ENCODE peak calls at places on chromosome 2, in seven cellular contexts. F is right lobe of liver, L is WTC11, J is neural progenitor cell, W is fibroblast of lung, R is progenitor cell of endocrine pancreas, U is Caco-2. G is an unnamed sample.

GRCh38 chr2:106944220-106944619 is 58.3 kb upstream of the ST6GAL2 start:
- DNase-seq in F (no peak), W (peak; percentile 52), U (no peak), R (no peak), J (no peak), L (no peak), G (no peak)

GRCh38 chr2:74440005-74440377 is 1.7 kb downstream of the RTKN start:
- DNase-seq in F (peak; percentile 71), U (no peak), L (no peak), R (no peak), W (peak; percentile 61), J (peak; percentile 69), G (no peak)

GRCh38 chr2:16250056-16250425 is 309.7 kb downstream of the MYCN start:
- DNase-seq in F (no peak), L (no peak), U (no peak), R (no peak), J (no peak), W (no peak), G (no peak)

GRCh38 chr2:133526468-133526769 is 41.8 kb downstream of the NCKAP5 start:
- DNase-seq in F (no peak), R (no peak), L (no peak), U (no peak), J (no peak), W (peak; percentile 31), G (no peak)

GRCh38 chr2:233331536-233331935 is 22.8 kb upstream of the DGKD start:
- DNase-seq in L (no peak), J (no peak), W (no peak), U (no peak), R (no peak), F (peak; percentile 66), G (no peak)

GRCh38 chr2:112690853-112691390 is 29.9 kb upstream of the NT5DC4 start:
- DNase-seq in F (peak; percentile 80), L (peak; percentile 60), W (peak; percentile 48), U (peak; percentile 73), R (peak; percentile 27), J (peak; percentile 46), G (no peak)

GRCh38 chr2:235106874-235107639 is 155.2 kb downstream of the SH3BP4 start:
- DNase-seq in W (peak; percentile 83), U (peak; percentile 67), F (peak; percentile 75), J (peak; percentile 84), R (peak; percentile 46), L (peak; percentile 69), G (no peak)

GRCh38 chr2:226756131-226756530 is 43.5 kb downstream of the IRS1 start:
- DNase-seq in L (no peak), R (no peak), U (no peak), F (no peak), W (peak; percentile 59), J (no peak), G (no peak)

GRCh38 chr2:179692610-179693009 is 168.8 kb downstream of the ZNF385B start:
- DNase-seq in J (no peak), F (no peak), R (no peak), U (no peak), L (no peak), W (no peak), G (no peak)

GRCh38 chr2:217118559-217118958 is 258.7 kb upstream of the TNP1 start:
- DNase-seq in W (no peak), J (no peak), U (no peak), L (no peak), F (no peak), R (no peak), G (no peak)

GRCh38 chr2:192288290-192288689 is 93.6 kb upstream of the TMEFF2 start:
- DNase-seq in F (no peak), J (no peak), R (no peak), L (no peak), W (no peak), U (no peak), G (no peak)

GRCh38 chr2:241163601-241164118 is 13.4 kb downstream of the PPP1R7 start:
- DNase-seq in U (no peak), L (no peak), F (no peak), J (no peak), W (no peak), R (no peak), G (no peak)

GRCh38 chr2:151297882-151298281 is 8.4 kb upstream of the NMI start:
- DNase-seq in J (no peak), W (no peak), U (no peak), L (no peak), R (no peak), F (no peak), G (no peak)

GRCh38 chr2:43343573-43344304 is 117.3 kb upstream of the ZFP36L2 start:
- DNase-seq in L (no peak), U (no peak), J (no peak), R (no peak), F (peak; percentile 77), W (peak; percentile 93), G (peak; percentile 55)

GRCh38 chr2:225948903-225949302 is 549.4 kb downstream of the NYAP2 start:
- DNase-seq in U (no peak), R (no peak), J (peak; percentile 27), F (no peak), L (peak; percentile 45), W (no peak), G (no peak)

GRCh38 chr2:159188449-159188848 is 98.1 kb downstream of the WDSUB1 start:
- DNase-seq in L (no peak), J (no peak), F (no peak), U (no peak), R (no peak), W (no peak), G (no peak)

GRCh38 chr2:26786207-26787023 is 559 bp downstream of the CENPA start:
- DNase-seq in F (no peak), W (peak; percentile 17), R (no peak), J (no peak), L (peak; percentile 33), U (peak; percentile 19), G (no peak)

GRCh38 chr2:190999949-191000665 is 13.9 kb downstream of the STAT1 start:
- DNase-seq in U (no peak), R (no peak), F (no peak), W (no peak), J (no peak), L (no peak), G (no peak)

GRCh38 chr2:141555876-141556470 is 574.8 kb downstream of the LRP1B start:
- DNase-seq in U (no peak), R (no peak), J (no peak), L (no peak), F (no peak), W (no peak), G (no peak)

GRCh38 chr2:235951980-235952379 is 216.2 kb downstream of the GBX2 start:
- DNase-seq in R (no peak), F (no peak), U (no peak), J (no peak), W (no peak), L (no peak), G (no peak)

GRCh38 chr2:235498556-235499305 is 4.9 kb downstream of the AGAP1 start:
- DNase-seq in W (no peak), R (no peak), U (no peak), F (no peak), L (peak; percentile 50), J (peak; percentile 42), G (no peak)

GRCh38 chr2:42101641-42102605 is 54.1 kb downstream of the PKDCC start:
- DNase-seq in R (no peak), W (peak; percentile 80), F (peak; percentile 80), L (peak; percentile 54), J (peak; percentile 52), U (peak; percentile 72), G (no peak)
- TF ChIP-seq CTCF in R (no peak), W (no peak), F (no peak), L (no peak), J (no peak), U (no peak), G (no peak)

GRCh38 chr2:73033766-73034381 is 37.6 kb downstream of the SFXN5 start:
- DNase-seq in J (no peak), R (no peak), U (no peak), L (no peak), W (no peak), F (peak; percentile 95), G (no peak)

GRCh38 chr2:73034661-73035374 is 36.7 kb downstream of the SFXN5 start:
- DNase-seq in W (no peak), J (no peak), F (peak; percentile 52), L (no peak), R (no peak), U (no peak), G (no peak)

GRCh38 chr2:73037947-73038585 is 33.4 kb downstream of the SFXN5 start:
- DNase-seq in L (no peak), R (no peak), W (no peak), J (no peak), U (no peak), F (no peak), G (no peak)

GRCh38 chr2:73036779-73037165 is 34.7 kb downstream of the SFXN5 start:
- DNase-seq in J (no peak), U (no peak), W (no peak), F (peak; percentile 42), R (no peak), L (no peak), G (no peak)

GRCh38 chr2:73035899-73036778 is 35.4 kb downstream of the SFXN5 start:
- DNase-seq in F (peak; percentile 80), J (peak; percentile 51), R (no peak), L (peak; percentile 53), U (peak; percentile 47), W (no peak), G (no peak)
- TF ChIP-seq CTCF in F (peak; percentile 5), J (peak; percentile 44), R (no peak), L (no peak), U (no peak), W (no peak), G (no peak)

DNA sequence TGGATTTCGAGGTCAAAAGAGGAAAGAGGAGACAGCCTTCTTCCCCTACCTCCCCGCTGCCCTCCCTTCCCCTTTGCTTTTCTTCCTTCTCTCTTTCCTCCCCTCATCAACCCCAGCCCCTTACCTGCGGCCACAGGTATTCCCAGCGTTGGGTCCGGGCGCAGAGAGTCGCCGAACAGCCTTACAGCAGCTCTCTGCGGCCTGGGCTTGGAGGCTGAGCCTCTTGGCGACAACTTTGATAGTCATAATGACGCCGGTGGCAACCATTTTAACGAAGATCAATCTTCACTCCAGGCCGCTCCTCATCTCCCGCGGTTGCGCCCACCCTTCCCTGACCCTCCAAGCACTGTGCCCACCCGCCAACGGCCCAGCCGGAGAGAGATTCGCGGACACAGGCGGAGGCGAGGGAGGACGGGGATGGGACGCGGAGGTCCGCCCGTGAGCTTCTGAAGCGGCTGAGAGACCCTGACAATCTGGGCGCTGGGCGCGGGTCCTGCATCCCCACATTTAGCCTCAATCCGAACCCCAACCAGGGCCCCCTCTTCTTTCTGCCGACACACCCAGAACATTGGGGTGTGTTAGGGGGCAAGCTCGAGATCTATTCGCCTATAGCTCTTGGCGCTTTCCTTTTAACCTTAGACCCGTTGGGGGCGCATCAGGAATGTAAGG is 1.5 kb upstream of the EVX2 start:
- DNase-seq in U (no peak), J (no peak), F (no peak), R (no peak), L (peak; percentile 57), W (no peak), G (no peak)
- TF ChIP-seq CTCF in U (no peak), J (no peak), F (no peak), R (no peak), L (no peak), W (no peak), G (no peak)

DNA sequence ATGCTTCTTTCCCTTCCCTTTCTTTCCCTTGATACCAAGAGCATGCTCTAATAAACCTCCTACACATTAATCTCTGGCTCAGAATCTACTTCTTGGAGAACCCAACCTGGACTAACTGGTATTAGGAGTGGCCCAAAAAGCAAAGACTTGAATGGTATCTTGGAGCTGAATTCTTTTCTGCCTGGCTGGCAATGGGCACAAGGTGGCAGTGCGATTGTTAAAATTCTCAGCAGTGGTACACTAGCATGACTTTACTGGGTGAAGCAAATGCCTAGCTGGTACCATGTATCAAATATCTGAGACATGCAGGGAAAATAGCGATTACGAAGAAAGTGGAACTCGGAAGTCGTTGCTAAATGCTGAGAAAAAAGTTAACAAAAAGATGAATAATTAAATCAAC is 376.1 kb downstream of the XIRP2 start:
- DNase-seq in W (peak; percentile 38), R (no peak), F (no peak), J (peak; percentile 35), L (peak; percentile 43), U (no peak), G (no peak)
- TF ChIP-seq CTCF in W (peak; percentile 25), R (peak; percentile 34), F (peak; percentile 27), J (peak; percentile 64), L (no peak), U (no peak), G (no peak)

G was measured in omental fat pad.